ENCODE peak calls at places on chromosome 11, in seven cellular contexts. A is AG04450; K is SK-N-SH; H is CD4-positive, alpha-beta T cell; F is IMR-90; E is body of pancreas; I is cardiac muscle cell. M is an unnamed sample.

GRCh38 chr11:134759314-134759713 is 347.3 kb upstream of the B3GAT1 start:
- DNase-seq in A (no peak), K (no peak), H (no peak), F (no peak), E (no peak), I (no peak), M (no peak)

GRCh38 chr11:8717876-8718753 is 35.5 kb downstream of the RPL27A start:
- DNase-seq in A (peak; percentile 89), K (no peak), H (no peak), F (peak; percentile 97), E (peak; percentile 85), I (no peak), M (peak; percentile 24)

GRCh38 chr11:78313181-78313788 is 104.3 kb downstream of the GAB2 start:
- DNase-seq in A (no peak), K (no peak), H (no peak), F (peak; percentile 79), E (peak; percentile 19), I (no peak), M (peak; percentile 54)

GRCh38 chr11:130237282-130238006 is 77.3 kb downstream of the ZBTB44 start:
- DNase-seq in A (no peak), K (no peak), H (no peak), F (peak; percentile 14), E (no peak), I (no peak), M (no peak)

GRCh38 chr11:32893947-32894827 is 1.6 kb downstream of the QSER1 start:
- DNase-seq in A (peak; percentile 66), K (peak; percentile 72), H (peak; percentile 39), F (peak; percentile 82), E (peak; percentile 49), I (peak; percentile 75), M (peak; percentile 20)

GRCh38 chr11:7571640-7572000 is 57.8 kb downstream of the PPFIBP2 start:
- DNase-seq in A (peak; percentile 46), K (peak; percentile 70), H (no peak), F (peak; percentile 69), E (peak; percentile 81), I (peak; percentile 77), M (no peak)

GRCh38 chr11:69657911-69658605 is 17.1 kb downstream of the LTO1 start:
- DNase-seq in A (no peak), K (peak; percentile 38), H (no peak), F (peak; percentile 33), E (no peak), I (peak; percentile 86), M (no peak)

GRCh38 chr11:72574534-72575460 is 99.4 kb downstream of the PDE2A start:
- DNase-seq in A (no peak), K (no peak), H (no peak), F (no peak), E (no peak), I (no peak), M (no peak)

GRCh38 chr11:130999992-131000770 is 83.9 kb upstream of the SNX19 start:
- DNase-seq in A (peak; percentile 95), K (no peak), H (no peak), F (peak; percentile 98), E (no peak), I (no peak), M (peak; percentile 80)

GRCh38 chr11:110991621-110992355 is 253.7 kb upstream of the POU2AF2 start:
- DNase-seq in A (no peak), K (no peak), H (no peak), F (no peak), E (no peak), I (no peak), M (no peak)

GRCh38 chr11:70348608-70349007 is 49.7 kb upstream of the CTTN start:
- DNase-seq in A (no peak), K (no peak), H (no peak), F (no peak), E (no peak), I (no peak), M (no peak)

GRCh38 chr11:27649800-27650199 is 50.5 kb downstream of the BDNF start:
- DNase-seq in A (no peak), K (no peak), H (no peak), F (peak; percentile 50), E (no peak), I (no peak), M (no peak)

GRCh38 chr11:78168539-78169477 is 19.6 kb downstream of the KCTD21 start:
- DNase-seq in A (peak; percentile 43), K (peak; percentile 75), H (no peak), F (peak; percentile 88), E (peak; percentile 56), I (peak; percentile 82), M (no peak)

GRCh38 chr11:34185926-34186841 is 80.8 kb downstream of the NAT10 start:
- DNase-seq in A (no peak), K (no peak), H (no peak), F (no peak), E (no peak), I (no peak), M (no peak)

GRCh38 chr11:71566081-71566620 is 788 bp downstream of the KRTAP5-10 start:
- DNase-seq in A (no peak), K (no peak), H (no peak), F (no peak), E (no peak), I (no peak), M (no peak)

GRCh38 chr11:27497284-27497866 is 9.2 kb downstream of the LIN7C start:
- DNase-seq in A (no peak), K (peak; percentile 21), H (no peak), F (peak; percentile 27), E (no peak), I (peak; percentile 28), M (no peak)

GRCh38 chr11:3853935-3854659 is 1.4 kb upstream of the STIM1 start:
- DNase-seq in A (no peak), K (no peak), H (peak; percentile 82), F (no peak), E (peak; percentile 45), I (no peak), M (no peak)

GRCh38 chr11:15651782-15652181 is 537.1 kb downstream of the INSC start:
- DNase-seq in A (no peak), K (no peak), H (no peak), F (no peak), E (no peak), I (no peak), M (no peak)

GRCh38 chr11:22510741-22511140 is 114.9 kb downstream of the FANCF start:
- DNase-seq in A (no peak), K (no peak), H (no peak), F (peak; percentile 44), E (no peak), I (no peak), M (peak; percentile 82)

GRCh38 chr11:57601297-57601696 is 3.8 kb downstream of the SERPING1 start:
- DNase-seq in A (no peak), K (no peak), H (no peak), F (no peak), E (no peak), I (no peak), M (no peak)

GRCh38 chr11:107704432-107704831 is 7.4 kb downstream of the SLN start:
- DNase-seq in A (no peak), K (no peak), H (no peak), F (peak; percentile 61), E (no peak), I (no peak), M (peak; percentile 22)

GRCh38 chr11:103631841-103632240 is 404.6 kb upstream of the DDI1 start:
- DNase-seq in A (no peak), K (no peak), H (no peak), F (no peak), E (no peak), I (no peak), M (no peak)

GRCh38 chr11:75777461-75778110 is 9.0 kb downstream of the DGAT2 start:
- DNase-seq in A (no peak), K (no peak), H (no peak), F (no peak), E (no peak), I (no peak), M (no peak)

GRCh38 chr11:14443642-14444041 is 56.0 kb downstream of the COPB1 start:
- DNase-seq in A (no peak), K (peak; percentile 43), H (no peak), F (peak; percentile 57), E (peak; percentile 78), I (peak; percentile 38), M (peak; percentile 18)

GRCh38 chr11:75154646-75155569 is 4.0 kb downstream of the SLCO2B1 start:
- DNase-seq in A (no peak), K (no peak), H (no peak), F (no peak), E (no peak), I (no peak), M (no peak)

GRCh38 chr11:96309001-96309642 is 33.9 kb downstream of the MAML2 start:
- DNase-seq in A (no peak), K (no peak), H (no peak), F (no peak), E (no peak), I (no peak), M (no peak)
- H3K27ac ChIP-seq in A (no peak overlapping the region), K (peak overlapping the region; percentile 87), H (no peak overlapping the region), F (no peak overlapping the region), E (no peak overlapping the region), I (no peak overlapping the region), M (peak overlapping the region; percentile 93)

GRCh38 chr11:117620131-117620530 is 176.9 kb downstream of the DSCAML1 start:
- DNase-seq in A (no peak), K (no peak), H (no peak), F (no peak), E (no peak), I (no peak), M (no peak)

GRCh38 chr11:117618273-117618672 is 178.7 kb downstream of the DSCAML1 start:
- DNase-seq in A (no peak), K (no peak), H (no peak), F (no peak), E (no peak), I (no peak), M (no peak)

GRCh38 chr11:117614695-117615094 is 182.3 kb downstream of the DSCAML1 start:
- DNase-seq in A (no peak), K (no peak), H (no peak), F (no peak), E (no peak), I (no peak), M (no peak)

GRCh38 chr11:117618956-117619355 is 178.1 kb downstream of the DSCAML1 start:
- DNase-seq in A (no peak), K (peak; percentile 69), H (no peak), F (no peak), E (no peak), I (no peak), M (no peak)

GRCh38 chr11:117616979-117617378 is 180.0 kb downstream of the DSCAML1 start:
- DNase-seq in A (no peak), K (no peak), H (no peak), F (no peak), E (no peak), I (no peak), M (no peak)
- H3K27ac ChIP-seq in A (no peak overlapping the region), K (no peak overlapping the region), H (no peak overlapping the region), F (no peak overlapping the region), E (no peak overlapping the region), I (no peak overlapping the region), M (no peak overlapping the region)

GRCh38 chr11:1874406-1875092 is 17.1 kb downstream of the PRR33 start:
- DNase-seq in A (no peak), K (peak; percentile 20), H (no peak), F (no peak), E (no peak), I (no peak), M (no peak)
- H3K27ac ChIP-seq in A (no peak overlapping the region), K (no peak overlapping the region), H (peak overlapping the region; percentile 21), F (no peak overlapping the region), E (no peak overlapping the region), I (no peak overlapping the region), M (no peak overlapping the region)

DNA sequence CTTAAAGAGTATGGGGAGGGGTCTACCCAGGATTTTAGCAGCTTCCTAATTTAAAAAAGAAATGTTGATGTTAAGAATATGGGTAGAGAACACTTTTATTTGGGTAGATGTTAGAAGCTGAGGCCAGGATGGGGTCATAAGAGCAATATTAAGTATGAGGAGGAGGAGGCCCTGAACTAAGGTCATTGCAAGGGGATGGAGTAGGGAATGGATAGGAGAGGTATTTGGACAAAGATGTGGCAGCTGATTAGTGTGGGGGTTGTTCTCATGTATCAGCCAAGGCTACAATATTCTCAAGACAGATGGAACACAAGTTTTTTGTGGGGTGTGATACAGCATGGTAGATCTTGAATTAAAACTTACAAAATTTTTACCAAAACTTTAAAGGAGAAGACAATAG is 35.7 kb upstream of the GLYATL2 start:
- DNase-seq in A (no peak), K (no peak), H (no peak), F (no peak), E (no peak), I (no peak), M (no peak)
- H3K27ac ChIP-seq in A (no peak overlapping the region), K (no peak overlapping the region), H (no peak overlapping the region), F (no peak overlapping the region), E (no peak overlapping the region), I (no peak overlapping the region), M (no peak overlapping the region)

M was measured in epithelial cell of prostate.